ENCODE peak calls at places on chromosomes 6 and 20, in ten cellular contexts. N, D, I, E, G, W, F, Y, J and Q are unnamed samples.

GRCh38 chr6:44377484-44377883 is 10.0 kb upstream of the CDC5L start:
- DNase-seq in N (no peak), D (no peak), I (no peak), E (no peak), G (no peak), W (no peak), F (no peak), Y (no peak), J (no peak), Q (no peak)

GRCh38 chr6:147787407-147787806 is 278.9 kb downstream of the SAMD5 start:
- DNase-seq in N (no peak), D (no peak), I (no peak), E (no peak), G (no peak), W (no peak), F (no peak), Y (no peak), J (no peak), Q (no peak)

GRCh38 chr6:99092009-99092408 is 144.3 kb upstream of the FBXL4 start:
- DNase-seq in N (no peak), D (no peak), I (no peak), E (no peak), G (no peak), W (no peak), F (no peak), Y (no peak), J (no peak), Q (no peak)

GRCh38 chr6:32852844-32853540 is 512 bp downstream of the TAP1 start:
- DNase-seq in N (peak), D (peak), I (peak), E (peak), G (no peak), W (no peak), F (peak), Y (peak), J (peak), Q (peak)

GRCh38 chr20:47727170-47727880 is 58.0 kb downstream of the SULF2 start:
- DNase-seq in N (peak), D (peak), I (peak), E (no peak), G (peak), W (no peak), F (peak), Y (no peak), J (no peak), Q (no peak)

GRCh38 chr6:13395272-13396237 is 67.2 kb upstream of the TBC1D7 start:
- DNase-seq in N (peak), D (peak), I (peak), E (peak), G (peak), W (no peak), F (no peak), Y (peak), J (no peak), Q (peak)

GRCh38 chr6:42249279-42249678 is 31.6 kb upstream of the MRPS10 start:
- DNase-seq in N (no peak), D (no peak), I (no peak), E (no peak), G (no peak), W (no peak), F (no peak), Y (no peak), J (peak), Q (no peak)

GRCh38 chr6:11606287-11606686 is 68.7 kb downstream of the TMEM170B start:
- DNase-seq in N (no peak), D (no peak), I (no peak), E (no peak), G (no peak), W (peak), F (no peak), Y (peak), J (no peak), Q (no peak)

GRCh38 chr20:62550087-62550565 is 74.3 kb upstream of the GATA5 start:
- DNase-seq in N (peak), D (no peak), I (peak), E (no peak), G (peak), W (no peak), F (no peak), Y (no peak), J (no peak), Q (no peak)

GRCh38 chr20:9514461-9515210 is at the start of gene LAMP5:
- DNase-seq in N (no peak), D (no peak), I (no peak), E (peak), G (peak), W (peak), F (no peak), Y (peak), J (no peak), Q (peak)

GRCh38 chr20:25399038-25399430 is 8.4 kb upstream of the ABHD12 start:
- DNase-seq in N (no peak), D (peak), I (no peak), E (no peak), G (no peak), W (peak), F (no peak), Y (peak), J (peak), Q (no peak)

GRCh38 chr6:159252955-159253508 is 83.8 kb downstream of the FNDC1 start:
- DNase-seq in N (no peak), D (no peak), I (no peak), E (no peak), G (no peak), W (peak), F (no peak), Y (peak), J (peak), Q (no peak)

GRCh38 chr20:25361287-25361683 is 29.4 kb downstream of the ABHD12 start:
- DNase-seq in N (no peak), D (no peak), I (no peak), E (no peak), G (no peak), W (no peak), F (no peak), Y (peak), J (no peak), Q (no peak)

GRCh38 chr20:59775221-59776055 is 158.0 kb downstream of the SYCP2 start:
- DNase-seq in N (no peak), D (no peak), I (no peak), E (no peak), G (no peak), W (no peak), F (no peak), Y (no peak), J (no peak), Q (no peak)

GRCh38 chr6:2931055-2931454 is 27.9 kb upstream of the SERPINB9 start:
- DNase-seq in N (no peak), D (no peak), I (no peak), E (no peak), G (no peak), W (no peak), F (no peak), Y (no peak), J (no peak), Q (no peak)

GRCh38 chr6:3310710-3311109 is 52.0 kb downstream of the PSMG4 start:
- DNase-seq in N (no peak), D (no peak), I (no peak), E (no peak), G (no peak), W (peak), F (no peak), Y (no peak), J (peak), Q (no peak)

GRCh38 chr6:163415620-163416379 is 1.3 kb downstream of the QKI start:
- DNase-seq in N (peak), D (peak), I (peak), E (no peak), G (peak), W (no peak), F (no peak), Y (peak), J (peak), Q (no peak)

GRCh38 chr6:82458705-82459104 is 95.1 kb downstream of the TPBG start:
- DNase-seq in N (no peak), D (no peak), I (no peak), E (no peak), G (no peak), W (no peak), F (no peak), Y (no peak), J (no peak), Q (no peak)

GRCh38 chr20:56001106-56001785 is 4.1 kb downstream of the CBLN4 start:
- DNase-seq in N (no peak), D (no peak), I (no peak), E (no peak), G (no peak), W (no peak), F (no peak), Y (no peak), J (no peak), Q (no peak)

GRCh38 chr6:125254321-125254720 is 47.4 kb downstream of the HDDC2 start:
- DNase-seq in N (no peak), D (no peak), I (no peak), E (no peak), G (no peak), W (no peak), F (no peak), Y (no peak), J (no peak), Q (no peak)

GRCh38 chr20:43925215-43925614 is 10.6 kb downstream of the TOX2 start:
- DNase-seq in N (no peak), D (no peak), I (no peak), E (no peak), G (no peak), W (no peak), F (no peak), Y (no peak), J (no peak), Q (no peak)

GRCh38 chr6:3119040-3119723 is 671 bp downstream of the BPHL start:
- DNase-seq in N (no peak), D (no peak), I (no peak), E (no peak), G (no peak), W (peak), F (no peak), Y (peak), J (peak), Q (no peak)

GRCh38 chr6:126123226-126123625 is 136.9 kb downstream of the TRMT11 start:
- DNase-seq in N (peak), D (no peak), I (no peak), E (no peak), G (peak), W (no peak), F (no peak), Y (no peak), J (no peak), Q (no peak)

GRCh38 chr6:18536693-18537092 is 149.5 kb downstream of the RNF144B start:
- DNase-seq in N (no peak), D (no peak), I (no peak), E (no peak), G (no peak), W (peak), F (no peak), Y (no peak), J (no peak), Q (peak)

GRCh38 chr20:32743237-32744112 is at the start of gene COMMD7:
- DNase-seq in N (peak), D (peak), I (peak), E (no peak), G (peak), W (peak), F (peak), Y (peak), J (peak), Q (peak)

GRCh38 chr6:116461563-116462507 is 660 bp downstream of the CALHM6 start:
- DNase-seq in N (peak), D (peak), I (peak), E (no peak), G (peak), W (peak), F (peak), Y (peak), J (peak), Q (peak)